ENCODE peak calls at places on chromosomes 3 and 15, in nine cellular contexts. W is sigmoid colon, B is stomach, E is esophagus muscularis mucosa, D is HepG2, S is tibial nerve, C is transverse colon, T is GM12878, V is K562. H is an unnamed sample. For H3K36me3, the result is how much of the 10 kb centered on the place peaks cover.

GRCh38 chr3:129688310-129688895 is 81.9 kb upstream of the PLXND1 start:
- DNase-seq in W (peak), B (peak), E (peak), D (peak), S (peak), C (peak), T (no peak), V (no peak), H (peak)

GRCh38 chr15:51190424-51191068 is 95.8 kb upstream of the TNFAIP8L3 start:
- DNase-seq in W (no peak), B (no peak), E (no peak), D (no peak), S (no peak), C (no peak), T (no peak), V (no peak), H (no peak)

GRCh38 chr3:161043343-161044035 is 61.7 kb downstream of the B3GALNT1 start:
- DNase-seq in W (no peak), B (no peak), E (no peak), D (no peak), S (no peak), C (no peak), T (no peak), V (no peak), H (no peak)

GRCh38 chr15:57092252-57092651 is 173.8 kb downstream of the TCF12 start:
- DNase-seq in W (no peak), B (no peak), E (no peak), D (no peak), S (no peak), C (no peak), T (no peak), V (no peak), H (no peak)

GRCh38 chr3:127043731-127044510 is 61.0 kb downstream of the PLXNA1 start:
- DNase-seq in W (peak), B (no peak), E (no peak), D (no peak), S (no peak), C (no peak), T (no peak), V (no peak), H (no peak)

GRCh38 chr3:42071720-42072582 is 19.2 kb upstream of the TRAK1 start:
- DNase-seq in W (peak), B (peak), E (no peak), D (peak), S (no peak), C (peak), T (no peak), V (no peak), H (peak)

GRCh38 chr3:191329654-191330308 is 545 bp downstream of the UTS2B start:
- DNase-seq in W (peak), B (peak), E (no peak), D (peak), S (no peak), C (peak), T (no peak), V (peak), H (peak)

GRCh38 chr3:124565013-124565412 is 165.2 kb upstream of the UMPS start:
- DNase-seq in W (peak), B (peak), E (no peak), D (peak), S (peak), C (peak), T (no peak), V (peak), H (peak)

GRCh38 chr3:149936812-149937230 is 33.9 kb downstream of the PFN2 start:
- DNase-seq in W (no peak), B (peak), E (no peak), D (peak), S (no peak), C (peak), T (peak), V (peak), H (no peak)

GRCh38 chr3:69079269-69080159 is 651 bp downstream of the UBA3 start:
- DNase-seq in W (no peak), B (no peak), E (no peak), D (peak), S (no peak), C (no peak), T (no peak), V (peak), H (peak)

GRCh38 chr3:32202496-32202895 is 36.0 kb upstream of the CMTM8 start:
- DNase-seq in W (no peak), B (no peak), E (no peak), D (no peak), S (no peak), C (no peak), T (no peak), V (no peak), H (no peak)

GRCh38 chr3:90092994-90093393 is 985.6 kb downstream of the EPHA3 start:
- DNase-seq in W (no peak), B (no peak), E (no peak), D (peak), S (no peak), C (no peak), T (no peak), V (no peak), H (no peak)

GRCh38 chr15:63507878-63508818 is 3.8 kb downstream of the USP3 start:
- DNase-seq in W (no peak), B (no peak), E (peak), D (no peak), S (no peak), C (no peak), T (no peak), V (no peak), H (no peak)

GRCh38 chr15:55707523-55707922 is 35.4 kb downstream of the PRTG start:
- DNase-seq in W (no peak), B (no peak), E (no peak), D (no peak), S (no peak), C (no peak), T (no peak), V (no peak), H (no peak)

GRCh38 chr3:25573386-25574171 is 91.1 kb downstream of the TOP2B start:
- DNase-seq in W (no peak), B (no peak), E (no peak), D (no peak), S (no peak), C (no peak), T (no peak), V (no peak), H (no peak)

GRCh38 chr3:158748237-158748828 is 16.1 kb upstream of the RARRES1 start:
- DNase-seq in W (no peak), B (peak), E (no peak), D (no peak), S (peak), C (peak), T (no peak), V (no peak), H (no peak)

GRCh38 chr15:33679065-33679464 is 289.2 kb upstream of the CHRM5 start:
- DNase-seq in W (no peak), B (no peak), E (no peak), D (no peak), S (no peak), C (no peak), T (no peak), V (no peak), H (no peak)

GRCh38 chr3:88985491-88985890 is 121.9 kb upstream of the EPHA3 start:
- DNase-seq in W (no peak), B (no peak), E (no peak), D (no peak), S (no peak), C (no peak), T (no peak), V (no peak), H (no peak)

GRCh38 chr3:167228135-167228534 is 152.0 kb downstream of the ZBBX start:
- DNase-seq in W (no peak), B (no peak), E (no peak), D (no peak), S (no peak), C (no peak), T (no peak), V (no peak), H (no peak)

GRCh38 chr3:123298903-123299302 is 97.2 kb downstream of the SEC22A start:
- DNase-seq in W (no peak), B (no peak), E (no peak), D (no peak), S (no peak), C (no peak), T (no peak), V (no peak), H (no peak)

GRCh38 chr3:123299581-123299980 is 97.8 kb downstream of the SEC22A start:
- DNase-seq in W (peak), B (no peak), E (no peak), D (no peak), S (no peak), C (no peak), T (no peak), V (no peak), H (no peak)

GRCh38 chr3:123300056-123300455 is 98.3 kb downstream of the SEC22A start:
- DNase-seq in W (no peak), B (no peak), E (no peak), D (no peak), S (no peak), C (no peak), T (no peak), V (no peak), H (no peak)

GRCh38 chr3:123301331-123302184 is 99.8 kb downstream of the SEC22A start:
- DNase-seq in W (no peak), B (no peak), E (no peak), D (no peak), S (no peak), C (no peak), T (no peak), V (no peak), H (no peak)

DNA sequence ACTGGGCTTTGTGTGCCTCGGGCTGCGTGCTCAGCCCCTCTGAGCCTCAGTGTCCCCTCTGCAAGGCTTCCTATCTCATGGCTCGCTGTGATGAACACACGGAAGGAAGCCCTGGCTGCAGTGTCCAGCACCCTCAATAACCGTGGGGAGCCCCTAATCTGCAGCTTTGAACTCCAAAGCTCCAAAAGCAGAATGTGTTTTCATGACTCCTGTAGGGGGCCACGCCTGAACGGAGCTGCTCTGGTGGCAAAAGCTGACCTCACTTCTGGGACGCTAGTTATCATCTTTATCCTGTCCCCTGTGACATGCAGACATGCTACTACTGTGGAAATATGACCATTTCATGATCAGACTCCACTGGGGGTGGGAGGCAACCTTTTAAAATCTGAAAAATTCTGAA is 98.8 kb downstream of the SEC22A start:
- DNase-seq in W (no peak), B (no peak), E (no peak), D (no peak), S (no peak), C (no peak), T (no peak), V (no peak), H (no peak)
- H3K36me3 ChIP-seq in W (half or more), B (under half), E (half or more), D (under half), S (under half), C (under half), T (under half), V (under half), H (under half)

DNA sequence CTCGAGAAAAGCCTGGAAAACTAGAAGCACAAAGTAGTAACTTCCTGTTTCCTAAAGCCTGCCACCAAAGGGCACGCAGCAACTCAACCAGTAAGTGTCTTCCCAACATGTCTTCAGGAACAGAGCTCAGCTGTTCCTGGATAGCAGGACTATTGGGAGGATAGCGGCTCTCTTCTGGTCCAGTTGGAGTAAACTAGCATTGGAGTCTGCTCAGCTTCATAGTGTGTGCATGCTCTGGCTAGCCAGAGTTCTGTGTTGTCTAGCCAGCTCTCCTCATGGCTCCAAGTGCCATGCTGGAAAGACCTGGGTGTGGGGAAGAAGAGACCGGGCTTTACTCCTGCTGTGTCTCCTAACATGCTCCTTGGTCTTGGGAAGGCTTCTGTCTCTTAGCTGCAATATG is 63.1 kb downstream of the IL16 start:
- DNase-seq in W (no peak), B (no peak), E (peak), D (no peak), S (no peak), C (no peak), T (no peak), V (no peak), H (no peak)
- TF ChIP-seq EP300 in W (no peak), B (no peak), E (no peak), D (no peak), S (no peak), C (no peak), T (no peak), V (no peak), H (no peak)

DNA sequence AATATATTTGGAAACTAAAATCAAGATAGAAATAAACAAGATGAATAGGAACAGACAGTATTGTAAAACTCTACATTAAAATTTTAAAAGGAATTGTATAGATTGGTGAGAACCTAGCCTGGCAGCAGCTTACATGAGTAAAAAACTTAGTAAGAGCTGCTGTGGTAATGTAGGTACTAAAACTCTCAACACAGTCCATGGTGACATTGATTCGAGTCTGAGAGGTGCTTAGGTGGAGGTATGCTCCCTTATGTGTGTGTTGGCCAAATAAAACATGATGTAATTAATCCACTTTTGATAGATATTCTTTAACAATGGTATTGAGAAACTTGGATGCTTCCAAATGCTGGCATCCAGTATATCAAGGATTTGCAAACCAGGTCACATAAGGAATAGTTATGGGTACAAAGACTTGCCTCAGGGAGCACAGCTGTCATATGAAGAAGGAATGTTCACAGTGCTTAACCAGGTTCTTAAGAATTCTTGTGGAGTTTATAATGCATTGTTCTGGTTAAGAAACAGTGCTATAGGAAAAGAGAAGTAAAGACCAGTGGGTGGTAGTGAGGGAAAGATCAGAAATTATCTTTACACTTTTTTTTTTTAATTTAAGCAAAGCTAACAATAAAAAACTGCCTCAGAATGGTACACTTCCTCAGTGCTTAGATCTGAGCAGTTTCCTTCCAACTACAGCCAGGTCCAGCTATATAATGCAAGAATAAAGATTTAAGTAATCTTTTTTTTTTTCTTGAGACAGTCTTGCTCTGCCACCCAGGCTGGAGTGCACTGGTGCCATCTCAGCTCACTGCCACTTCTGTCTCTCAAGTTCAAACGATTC is 24.6 kb upstream of the IL20RB start:
- DNase-seq in W (no peak), B (no peak), E (no peak), D (no peak), S (no peak), C (no peak), T (no peak), V (no peak), H (no peak)
- H3K36me3 ChIP-seq in W (under half), B (under half), E (under half), D (under half), S (under half), C (under half), T (under half), V (under half), H (under half)

GRCh38 chr3:197801801-197802504 is 10.9 kb downstream of the LRCH3 start:
- DNase-seq in W (no peak), B (no peak), E (no peak), D (no peak), S (no peak), C (no peak), T (peak), V (no peak), H (no peak)
- TF ChIP-seq EP300 in W (no peak), B (no peak), E (no peak), D (no peak), S (no peak), C (no peak), T (no peak), V (no peak), H (no peak)

DNA sequence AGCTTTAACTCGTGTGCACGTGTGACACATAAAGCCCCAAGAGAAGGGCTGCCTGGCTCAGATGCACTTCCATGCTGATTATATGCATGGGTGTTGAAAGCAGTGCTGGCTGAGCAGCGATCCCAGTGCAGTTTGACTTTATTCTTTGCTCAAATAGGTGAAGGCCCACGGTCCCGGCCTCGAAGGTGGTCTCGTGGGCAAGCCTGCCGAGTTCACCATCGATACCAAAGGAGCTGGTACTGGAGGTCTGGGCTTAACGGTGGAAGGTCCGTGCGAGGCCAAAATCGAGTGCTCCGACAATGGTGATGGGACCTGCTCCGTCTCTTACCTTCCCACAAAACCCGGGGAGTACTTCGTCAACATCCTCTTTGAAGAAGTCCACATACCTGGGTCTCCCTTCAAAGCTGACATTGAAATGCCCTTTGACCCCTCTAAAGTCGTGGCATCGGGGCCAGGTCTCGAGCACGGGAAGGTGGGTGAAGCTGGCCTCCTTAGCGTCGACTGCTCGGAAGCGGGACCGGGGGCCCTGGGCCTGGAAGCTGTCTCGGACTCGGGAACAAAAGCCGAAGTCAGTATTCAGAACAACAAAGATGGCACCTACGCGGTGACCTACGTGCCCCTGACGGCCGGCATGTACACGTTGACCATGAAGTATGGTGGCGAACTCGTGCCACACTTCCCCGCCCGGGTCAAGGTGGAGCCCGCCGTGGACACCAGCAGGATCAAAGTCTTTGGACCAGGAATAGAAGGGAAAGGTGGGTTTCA is 87.7 kb downstream of the DNASE1L3 start:
- DNase-seq in W (no peak), B (no peak), E (no peak), D (no peak), S (no peak), C (no peak), T (no peak), V (no peak), H (no peak)
- H3K36me3 ChIP-seq in W (half or more), B (half or more), E (half or more), D (half or more), S (under half), C (under half), T (under half), V (half or more), H (under half)

DNA sequence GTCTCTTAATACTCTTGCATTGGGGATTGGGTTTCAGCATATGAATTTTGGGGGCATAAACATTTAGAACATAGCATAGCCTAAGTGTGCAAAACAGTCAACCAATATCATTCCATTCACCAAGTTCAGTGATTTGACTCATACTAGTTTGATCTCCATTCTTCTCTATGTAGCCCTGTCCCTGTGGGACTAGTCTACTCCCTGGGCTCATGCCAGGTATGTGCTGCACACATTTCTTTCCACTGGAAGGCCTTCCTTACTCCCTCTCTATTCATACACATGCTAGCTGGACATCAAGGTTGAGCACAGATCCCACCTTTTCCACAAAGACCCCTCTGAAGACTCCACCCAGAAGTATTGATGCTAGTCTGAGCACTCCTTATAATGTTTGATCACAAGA is 5.1 kb downstream of the ZDHHC23 start:
- DNase-seq in W (no peak), B (no peak), E (no peak), D (no peak), S (no peak), C (no peak), T (no peak), V (no peak), H (no peak)
- TF ChIP-seq EP300 in W (no peak), B (no peak), E (no peak), D (no peak), S (no peak), C (no peak), T (no peak), V (no peak), H (no peak)

DNA sequence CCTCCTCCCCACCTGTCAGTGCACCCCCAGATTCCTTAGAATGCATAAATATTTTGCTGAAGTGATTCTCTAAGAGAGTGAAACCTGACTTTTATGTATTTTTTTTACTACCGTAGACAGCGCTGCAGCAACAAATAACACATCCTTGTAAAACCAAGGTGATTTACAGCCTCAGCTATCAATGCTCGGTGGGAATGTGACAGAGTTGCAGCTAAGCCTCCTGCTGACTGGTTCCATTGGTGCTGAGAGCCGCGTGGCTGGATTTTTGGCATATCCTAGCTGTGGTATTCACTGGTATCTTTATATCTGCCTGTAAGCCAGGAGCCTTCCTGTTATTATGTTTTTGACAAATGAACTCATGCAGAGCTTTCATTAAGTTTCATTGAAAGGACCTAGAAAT is 11.0 kb downstream of the FGD5 start:
- DNase-seq in W (no peak), B (no peak), E (no peak), D (no peak), S (no peak), C (no peak), T (no peak), V (no peak), H (no peak)
- H3K36me3 ChIP-seq in W (under half), B (under half), E (under half), D (under half), S (under half), C (under half), T (under half), V (under half), H (under half)

GRCh38 chr15:38895326-38896282 is 331.0 kb upstream of the RASGRP1 start:
- DNase-seq in W (no peak), B (no peak), E (no peak), D (no peak), S (no peak), C (no peak), T (no peak), V (no peak), H (no peak)
- TF ChIP-seq EP300 in W (no peak), B (no peak), E (no peak), D (no peak), S (no peak), C (no peak), T (no peak), V (no peak), H (no peak)

H was measured in ovary.